ENCODE peak calls at places on chromosomes 5 and 9, in four cellular contexts. L is mesenchymal stem cell, Y is H9, D is IMR-90. X is an unnamed sample.

GRCh38 chr9:33081128-33081851 is 4.8 kb upstream of the SMU1 start:
- DNase-seq in Y (peak; percentile 76), D (peak; percentile 88), L (peak; percentile 90), X (peak; percentile 78)

GRCh38 chr5:93607367-93608258 is 24.6 kb downstream of the NR2F1 start:
- DNase-seq in Y (peak; percentile 83), D (peak; percentile 89), L (peak; percentile 78), X (no peak)

GRCh38 chr5:176792584-176793342 is 17.6 kb upstream of the UNC5A start:
- DNase-seq in L (no peak), Y (no peak), D (no peak), X (no peak)

GRCh38 chr5:8729437-8729836 is 816.4 kb downstream of the SEMA5A start:
- DNase-seq in L (peak; percentile 39), Y (no peak), D (peak; percentile 68), X (no peak)

GRCh38 chr5:72209515-72210115 is 102.3 kb downstream of the MAP1B start:
- DNase-seq in L (no peak), D (no peak), Y (peak; percentile 39), X (no peak)

GRCh38 chr9:85172001-85172978 is 502.8 kb downstream of the NTRK2 start:
- DNase-seq in Y (no peak), D (no peak), L (no peak), X (no peak)

GRCh38 chr5:62328772-62329491 is 22.9 kb downstream of the KIF2A start:
- DNase-seq in Y (no peak), D (no peak), L (peak; percentile 51), X (no peak)

GRCh38 chr9:112341741-112342140 is 8.3 kb upstream of the PTBP3 start:
- DNase-seq in D (peak; percentile 37), Y (no peak), L (no peak), X (no peak)

GRCh38 chr5:139393497-139394122 is 1.3 kb downstream of the PROB1 start:
- DNase-seq in Y (no peak), D (no peak), L (no peak), X (no peak)

GRCh38 chr5:71882826-71883744 is 164.0 kb downstream of the CARTPT start:
- DNase-seq in Y (no peak), L (peak; percentile 34), D (peak; percentile 28), X (no peak)

GRCh38 chr5:131765261-131765660 is 31.6 kb downstream of the FNIP1 start:
- DNase-seq in D (no peak), L (no peak), Y (no peak), X (no peak)

GRCh38 chr5:135236951-135237791 is 161.9 kb downstream of the MACROH2A1 start:
- DNase-seq in D (no peak), Y (no peak), L (no peak), X (no peak)

GRCh38 chr9:129919836-129920235 is 84.6 kb downstream of the USP20 start:
- DNase-seq in L (no peak), D (no peak), Y (no peak), X (no peak)

GRCh38 chr5:176723440-176723839 is 76.2 kb downstream of the TSPAN17 start:
- DNase-seq in L (no peak), Y (no peak), D (no peak), X (no peak)

GRCh38 chr5:150481708-150481965 is 26.3 kb upstream of the NDST1 start:
- DNase-seq in Y (no peak), L (no peak), D (no peak), X (no peak)

GRCh38 chr5:16809816-16810502 is 126.1 kb downstream of the MYO10 start:
- DNase-seq in Y (no peak), L (peak; percentile 85), D (peak; percentile 49), X (no peak)

GRCh38 chr5:171975262-171975876 is 31.1 kb downstream of the FBXW11 start:
- DNase-seq in Y (peak; percentile 50), L (peak; percentile 20), D (peak; percentile 49), X (no peak)

GRCh38 chr9:33429256-33430080 is 17.9 kb downstream of the AQP3 start:
- DNase-seq in L (no peak), D (no peak), Y (no peak), X (no peak)

GRCh38 chr5:74503-75109 is 17.4 kb upstream of the PLEKHG4B start:
- DNase-seq in D (no peak), Y (no peak), L (no peak), X (no peak)
- H3K4me1 ChIP-seq in D (no peaks in the 10 kb centered on the region), Y (no peaks in the 10 kb centered on the region), L (peaks cover 24% of the 10 kb centered on the region), X (peaks cover 41% of the 10 kb centered on the region)

DNA sequence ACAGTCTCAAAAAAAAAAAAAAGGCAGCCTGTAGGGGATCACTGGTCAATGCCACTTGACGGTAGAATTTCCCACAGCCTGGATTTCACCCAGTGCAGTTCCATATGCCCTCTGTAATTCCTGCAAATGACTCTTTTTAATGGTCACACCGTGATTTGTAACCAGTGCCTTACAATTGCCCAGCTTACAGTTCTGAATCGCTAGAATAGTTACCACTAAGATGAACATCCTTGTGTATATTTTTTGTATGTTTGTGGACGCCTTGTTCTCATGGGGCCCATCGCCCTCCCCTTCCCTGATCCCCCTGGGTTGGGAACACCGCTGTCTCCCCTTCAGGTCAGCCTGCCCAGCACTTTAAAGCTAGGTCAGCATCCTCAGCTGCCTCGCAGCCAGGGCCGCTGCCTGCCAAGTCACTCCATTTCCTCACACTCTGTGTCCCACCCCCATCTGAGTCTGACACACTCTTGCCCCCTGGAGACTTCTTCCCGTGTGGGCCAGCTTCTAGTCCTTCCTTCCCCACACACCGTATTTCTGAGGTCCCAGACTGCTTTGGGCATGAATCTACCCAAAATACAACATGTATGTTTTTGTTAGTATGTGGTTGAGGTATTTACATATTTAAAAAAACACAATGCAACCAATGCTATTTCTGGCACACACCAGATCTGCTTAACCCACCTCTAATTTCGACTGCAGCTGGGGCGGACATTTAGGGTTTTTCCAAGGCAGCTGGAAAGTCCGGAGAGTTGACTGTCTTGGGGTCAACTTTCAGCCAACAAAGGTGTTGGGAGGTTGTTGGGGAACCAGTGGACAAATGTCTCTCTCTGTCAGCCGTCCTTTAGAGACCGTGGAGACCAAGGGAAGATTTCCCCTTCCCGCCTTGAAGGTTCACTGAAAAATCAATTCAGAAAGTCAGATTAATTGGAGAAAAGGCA is 120.5 kb upstream of the NEK6 start:
- DNase-seq in L (no peak), Y (no peak), D (peak; percentile 26), X (no peak)
- H4K91ac ChIP-seq in L (peak overlapping the region; percentile 34), Y (no peak overlapping the region), D (no peak overlapping the region), X (no peak overlapping the region)

DNA sequence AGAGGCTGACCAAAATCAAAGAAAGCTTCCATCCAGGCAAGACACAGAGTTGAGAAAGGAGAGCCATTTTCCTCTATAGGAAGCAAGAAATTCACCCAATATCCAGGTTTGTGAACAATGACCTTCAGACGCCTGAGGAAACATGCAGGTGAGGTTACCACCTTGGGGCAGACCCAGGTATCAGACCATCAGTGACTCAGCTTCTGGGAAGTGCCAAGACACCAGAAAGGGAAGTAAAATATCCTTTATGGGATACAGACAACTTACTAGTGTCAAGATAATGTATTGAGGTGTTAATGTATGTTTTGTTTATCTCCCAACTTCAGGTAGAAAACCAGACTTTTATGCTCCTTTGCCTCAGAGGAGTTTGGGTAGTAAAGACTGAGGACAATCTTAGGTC is 2.2 kb upstream of the DTWD2 start:
- DNase-seq in L (no peak), Y (no peak), D (no peak), X (no peak)
- H3K4me1 ChIP-seq in L (no peaks in the 10 kb centered on the region), Y (no peaks in the 10 kb centered on the region), D (no peaks in the 10 kb centered on the region), X (no peaks in the 10 kb centered on the region)

GRCh38 chr5:170546257-170546656 is 42.4 kb downstream of the KCNIP1 start:
- DNase-seq in D (no peak), L (no peak), Y (no peak), X (no peak)
- H4K91ac ChIP-seq in D (no peak overlapping the region), L (no peak overlapping the region), Y (no peak overlapping the region), X (no peak overlapping the region)

GRCh38 chr5:56827923-56828322 is 12.6 kb downstream of the MAP3K1 start:
- DNase-seq in Y (no peak), D (no peak), L (no peak), X (no peak)

GRCh38 chr5:56825222-56825824 is 10.0 kb downstream of the MAP3K1 start:
- DNase-seq in Y (no peak), D (no peak), L (no peak), X (no peak)

GRCh38 chr5:56827043-56827442 is 11.7 kb downstream of the MAP3K1 start:
- DNase-seq in Y (peak; percentile 57), D (no peak), L (no peak), X (no peak)

GRCh38 chr5:56822961-56823360 is 7.6 kb downstream of the MAP3K1 start:
- DNase-seq in Y (no peak), D (no peak), L (no peak), X (no peak)

DNA sequence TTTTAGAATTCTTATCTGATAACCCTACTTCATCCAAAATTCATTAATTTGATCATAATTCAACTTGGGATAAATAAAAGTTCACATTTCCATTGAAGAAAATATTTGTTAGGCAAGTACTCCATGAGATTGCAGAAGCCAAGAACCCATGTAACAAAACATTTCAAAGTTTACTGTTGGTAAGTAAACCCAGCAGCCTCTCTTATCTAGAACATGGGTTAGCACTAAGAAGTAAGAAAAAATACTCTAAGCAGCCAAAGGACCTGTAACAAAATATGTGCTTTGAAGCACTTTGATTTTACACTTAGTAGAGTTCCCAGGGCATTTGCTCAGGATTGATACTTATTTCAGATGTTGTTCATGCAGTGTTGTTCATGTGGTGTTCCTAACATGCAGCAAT is 8.7 kb downstream of the MAP3K1 start:
- DNase-seq in Y (no peak), D (no peak), L (no peak), X (no peak)
- H3K4me1 ChIP-seq in Y (peaks cover 8% of the 10 kb centered on the region), D (peaks cover 19% of the 10 kb centered on the region), L (peaks cover 14% of the 10 kb centered on the region), X (peaks cover 2% of the 10 kb centered on the region)

DNA sequence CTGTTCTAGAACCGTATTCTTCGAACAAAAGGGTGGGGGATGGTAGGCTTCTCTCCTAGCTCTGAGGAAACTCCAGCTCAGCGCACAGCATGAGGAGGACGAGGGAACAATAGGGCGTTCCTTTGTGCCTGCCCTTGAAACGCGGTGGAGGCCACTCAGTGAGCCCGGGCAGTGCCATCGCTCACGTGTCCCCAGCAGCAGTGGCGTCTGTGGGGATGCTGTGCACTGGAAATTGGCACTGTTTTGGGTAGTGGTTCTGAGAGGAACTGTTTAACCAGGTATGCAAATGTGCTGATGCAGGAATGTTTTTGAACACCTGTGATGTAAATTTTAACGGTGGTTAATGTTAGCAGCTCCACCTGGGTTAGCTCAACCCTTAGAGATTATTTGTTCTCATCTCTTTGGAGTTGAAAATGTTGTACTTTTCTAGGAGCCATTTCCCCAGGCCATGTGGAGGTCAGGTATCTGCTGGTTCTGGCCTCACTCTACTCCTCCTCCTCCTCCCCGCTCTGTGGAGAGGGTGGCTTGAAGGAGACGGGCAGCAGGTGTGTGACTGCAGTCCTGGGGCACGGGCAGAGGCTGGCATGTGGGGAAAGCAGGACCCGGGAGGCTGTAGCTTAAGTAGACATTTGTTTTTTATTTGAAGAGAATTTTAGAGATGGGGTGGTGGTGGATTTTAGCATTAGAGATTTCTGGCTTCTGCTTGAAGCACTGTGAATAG is 48.3 kb downstream of the EHMT1 start:
- DNase-seq in D (no peak), L (no peak), Y (peak; percentile 87), X (peak; percentile 62)
- H4K91ac ChIP-seq in D (no peak overlapping the region), L (no peak overlapping the region), Y (no peak overlapping the region), X (no peak overlapping the region)